ENCODE peak calls at places on chromosomes 2 and 18, in nine cellular contexts. One of them, this sample, is unnamed.
A peak's percentile ranks its signal among the peaks of the same experiment; 100 is the strongest.

GRCh38 chr2:63692002-63692606 is 103.3 kb downstream of the MDH1 start:
- DNase-seq in right lobe of liver: no peak
- DNase-seq in cardiac fibroblast: peak; percentile 79
- DNase-seq in AG04450: no peak
- DNase-seq in GM13976: peak; percentile 50
- DNase-seq in glutamatergic neuron: no peak
- DNase-seq in neural progenitor cell: peak; percentile 21
- DNase-seq in ovary: no peak
- DNase-seq in psoas muscle: no peak
- DNase-seq in this sample: peak; percentile 30

GRCh38 chr18:57803119-57803969 is at the start of gene ATP8B1:
- DNase-seq in right lobe of liver: peak; percentile 97
- DNase-seq in cardiac fibroblast: peak; percentile 77
- DNase-seq in AG04450: no peak
- DNase-seq in GM13976: peak; percentile 63
- DNase-seq in glutamatergic neuron: peak; percentile 62
- DNase-seq in neural progenitor cell: peak; percentile 79
- DNase-seq in ovary: peak; percentile 50
- DNase-seq in psoas muscle: peak; percentile 86
- DNase-seq in this sample: peak; percentile 24

GRCh38 chr2:65033178-65033577 is 23.0 kb upstream of the CEP68 start:
- DNase-seq in right lobe of liver: no peak
- DNase-seq in cardiac fibroblast: peak; percentile 29
- DNase-seq in AG04450: no peak
- DNase-seq in GM13976: no peak
- DNase-seq in glutamatergic neuron: no peak
- DNase-seq in neural progenitor cell: no peak
- DNase-seq in ovary: no peak
- DNase-seq in psoas muscle: no peak
- DNase-seq in this sample: peak; percentile 25

GRCh38 chr2:196131384-196131861 is 40.0 kb downstream of the STK17B start:
- DNase-seq in right lobe of liver: no peak
- DNase-seq in cardiac fibroblast: peak; percentile 77
- DNase-seq in AG04450: no peak
- DNase-seq in GM13976: no peak
- DNase-seq in glutamatergic neuron: no peak
- DNase-seq in neural progenitor cell: peak; percentile 24
- DNase-seq in ovary: no peak
- DNase-seq in psoas muscle: no peak
- DNase-seq in this sample: peak; percentile 83

GRCh38 chr2:210363261-210363660 is 48.3 kb upstream of the MYL1 start:
- DNase-seq in right lobe of liver: no peak
- DNase-seq in cardiac fibroblast: no peak
- DNase-seq in AG04450: no peak
- DNase-seq in GM13976: no peak
- DNase-seq in glutamatergic neuron: no peak
- DNase-seq in neural progenitor cell: no peak
- DNase-seq in ovary: no peak
- DNase-seq in psoas muscle: no peak
- DNase-seq in this sample: no peak

GRCh38 chr2:152038451-152038958 is 60.3 kb downstream of the CACNB4 start:
- DNase-seq in right lobe of liver: no peak
- DNase-seq in cardiac fibroblast: no peak
- DNase-seq in AG04450: no peak
- DNase-seq in GM13976: no peak
- DNase-seq in glutamatergic neuron: peak; percentile 28
- DNase-seq in neural progenitor cell: no peak
- DNase-seq in ovary: no peak
- DNase-seq in psoas muscle: peak; percentile 53
- DNase-seq in this sample: no peak

GRCh38 chr2:160087854-160088745 is 25.7 kb upstream of the PLA2R1 start:
- DNase-seq in right lobe of liver: no peak
- DNase-seq in cardiac fibroblast: peak; percentile 68
- DNase-seq in AG04450: no peak
- DNase-seq in GM13976: no peak
- DNase-seq in glutamatergic neuron: no peak
- DNase-seq in neural progenitor cell: peak; percentile 20
- DNase-seq in ovary: no peak
- DNase-seq in psoas muscle: no peak
- DNase-seq in this sample: peak; percentile 5

GRCh38 chr2:231567159-231567558 is 25.5 kb upstream of the TEX44 start:
- DNase-seq in right lobe of liver: no peak
- DNase-seq in cardiac fibroblast: no peak
- DNase-seq in AG04450: no peak
- DNase-seq in GM13976: no peak
- DNase-seq in glutamatergic neuron: no peak
- DNase-seq in neural progenitor cell: no peak
- DNase-seq in ovary: no peak
- DNase-seq in psoas muscle: no peak
- DNase-seq in this sample: no peak

GRCh38 chr2:56971383-56971974 is 787.7 kb downstream of the CCDC85A start:
- DNase-seq in right lobe of liver: no peak
- DNase-seq in cardiac fibroblast: no peak
- DNase-seq in AG04450: no peak
- DNase-seq in GM13976: no peak
- DNase-seq in glutamatergic neuron: no peak
- DNase-seq in neural progenitor cell: no peak
- DNase-seq in ovary: no peak
- DNase-seq in psoas muscle: no peak
- DNase-seq in this sample: no peak

GRCh38 chr2:100248971-100249370 is 73.3 kb downstream of the LONRF2 start:
- DNase-seq in right lobe of liver: no peak
- DNase-seq in cardiac fibroblast: no peak
- DNase-seq in AG04450: no peak
- DNase-seq in GM13976: no peak
- DNase-seq in glutamatergic neuron: no peak
- DNase-seq in neural progenitor cell: no peak
- DNase-seq in ovary: no peak
- DNase-seq in psoas muscle: no peak
- DNase-seq in this sample: no peak

GRCh38 chr2:101718993-101719571 is 21.6 kb downstream of the MAP4K4 start:
- DNase-seq in right lobe of liver: no peak
- DNase-seq in cardiac fibroblast: no peak
- DNase-seq in AG04450: no peak
- DNase-seq in GM13976: no peak
- DNase-seq in glutamatergic neuron: no peak
- DNase-seq in neural progenitor cell: no peak
- DNase-seq in ovary: no peak
- DNase-seq in psoas muscle: no peak
- DNase-seq in this sample: peak; percentile 82

GRCh38 chr2:194333091-194333490 is 1323.9 kb upstream of the SLC39A10 start:
- DNase-seq in right lobe of liver: no peak
- DNase-seq in cardiac fibroblast: no peak
- DNase-seq in AG04450: no peak
- DNase-seq in GM13976: no peak
- DNase-seq in glutamatergic neuron: no peak
- DNase-seq in neural progenitor cell: no peak
- DNase-seq in ovary: no peak
- DNase-seq in psoas muscle: no peak
- DNase-seq in this sample: no peak

GRCh38 chr2:95024960-95025405 is 525 bp upstream of the MAL start:
- DNase-seq in right lobe of liver: no peak
- DNase-seq in cardiac fibroblast: no peak
- DNase-seq in AG04450: no peak
- DNase-seq in GM13976: no peak
- DNase-seq in glutamatergic neuron: peak; percentile 69
- DNase-seq in neural progenitor cell: no peak
- DNase-seq in ovary: no peak
- DNase-seq in psoas muscle: no peak
- DNase-seq in this sample: peak; percentile 43

GRCh38 chr18:73888565-73888964 is 259.1 kb downstream of the FBXO15 start:
- DNase-seq in right lobe of liver: no peak
- DNase-seq in cardiac fibroblast: no peak
- DNase-seq in AG04450: no peak
- DNase-seq in GM13976: no peak
- DNase-seq in glutamatergic neuron: no peak
- DNase-seq in neural progenitor cell: no peak
- DNase-seq in ovary: no peak
- DNase-seq in psoas muscle: no peak
- DNase-seq in this sample: no peak

GRCh38 chr18:73887801-73888200 is 259.8 kb downstream of the FBXO15 start:
- DNase-seq in right lobe of liver: no peak
- DNase-seq in cardiac fibroblast: no peak
- DNase-seq in AG04450: no peak
- DNase-seq in GM13976: no peak
- DNase-seq in glutamatergic neuron: no peak
- DNase-seq in neural progenitor cell: no peak
- DNase-seq in ovary: no peak
- DNase-seq in psoas muscle: no peak
- DNase-seq in this sample: no peak

GRCh38 chr18:73895701-73896100 is 251.9 kb downstream of the FBXO15 start:
- DNase-seq in right lobe of liver: no peak
- DNase-seq in cardiac fibroblast: no peak
- DNase-seq in AG04450: no peak
- DNase-seq in GM13976: no peak
- DNase-seq in glutamatergic neuron: no peak
- DNase-seq in neural progenitor cell: no peak
- DNase-seq in ovary: no peak
- DNase-seq in psoas muscle: no peak
- DNase-seq in this sample: no peak

GRCh38 chr18:73893879-73894278 is 253.8 kb downstream of the FBXO15 start:
- DNase-seq in right lobe of liver: no peak
- DNase-seq in cardiac fibroblast: no peak
- DNase-seq in AG04450: no peak
- DNase-seq in GM13976: no peak
- DNase-seq in glutamatergic neuron: no peak
- DNase-seq in neural progenitor cell: no peak
- DNase-seq in ovary: no peak
- DNase-seq in psoas muscle: no peak
- DNase-seq in this sample: peak; percentile 29

GRCh38 chr18:73891572-73892421 is 255.8 kb downstream of the FBXO15 start:
- DNase-seq in right lobe of liver: no peak
- DNase-seq in cardiac fibroblast: no peak
- DNase-seq in AG04450: no peak
- DNase-seq in GM13976: peak; percentile 17
- DNase-seq in glutamatergic neuron: no peak
- DNase-seq in neural progenitor cell: peak; percentile 90
- DNase-seq in ovary: no peak
- DNase-seq in psoas muscle: no peak
- DNase-seq in this sample: peak; percentile 31
- TF ChIP-seq CTCF in right lobe of liver: no peak
- TF ChIP-seq CTCF in cardiac fibroblast: no peak
- TF ChIP-seq CTCF in AG04450: peak; percentile 13
- TF ChIP-seq CTCF in GM13976: no peak
- TF ChIP-seq CTCF in glutamatergic neuron: no peak
- TF ChIP-seq CTCF in neural progenitor cell: peak; percentile 57
- TF ChIP-seq CTCF in ovary: no peak
- TF ChIP-seq CTCF in psoas muscle: no peak
- TF ChIP-seq CTCF in this sample: no peak

GRCh38 chr18:23667114-23667513 is 4.4 kb upstream of the ANKRD29 start:
- DNase-seq in right lobe of liver: no peak
- DNase-seq in cardiac fibroblast: no peak
- DNase-seq in AG04450: no peak
- DNase-seq in GM13976: no peak
- DNase-seq in glutamatergic neuron: no peak
- DNase-seq in neural progenitor cell: no peak
- DNase-seq in ovary: no peak
- DNase-seq in psoas muscle: no peak
- DNase-seq in this sample: no peak
- TF ChIP-seq CTCF in right lobe of liver: no peak
- TF ChIP-seq CTCF in cardiac fibroblast: no peak
- TF ChIP-seq CTCF in AG04450: no peak
- TF ChIP-seq CTCF in GM13976: peak; percentile 11
- TF ChIP-seq CTCF in glutamatergic neuron: no peak
- TF ChIP-seq CTCF in neural progenitor cell: no peak
- TF ChIP-seq CTCF in ovary: no peak
- TF ChIP-seq CTCF in psoas muscle: no peak
- TF ChIP-seq CTCF in this sample: no peak

GRCh38 chr2:168712053-168712452 is 90.4 kb upstream of the NOSTRIN start:
- DNase-seq in right lobe of liver: no peak
- DNase-seq in cardiac fibroblast: no peak
- DNase-seq in AG04450: no peak
- DNase-seq in GM13976: peak; percentile 53
- DNase-seq in glutamatergic neuron: no peak
- DNase-seq in neural progenitor cell: peak; percentile 37
- DNase-seq in ovary: no peak
- DNase-seq in psoas muscle: no peak
- DNase-seq in this sample: no peak
- TF ChIP-seq CTCF in right lobe of liver: no peak
- TF ChIP-seq CTCF in cardiac fibroblast: peak; percentile 14
- TF ChIP-seq CTCF in AG04450: no peak
- TF ChIP-seq CTCF in GM13976: no peak
- TF ChIP-seq CTCF in glutamatergic neuron: no peak
- TF ChIP-seq CTCF in neural progenitor cell: peak; percentile 31
- TF ChIP-seq CTCF in ovary: no peak
- TF ChIP-seq CTCF in psoas muscle: no peak
- TF ChIP-seq CTCF in this sample: no peak

GRCh38 chr18:44686156-44686555 is 5.5 kb downstream of the SETBP1 start:
- DNase-seq in right lobe of liver: no peak
- DNase-seq in cardiac fibroblast: no peak
- DNase-seq in AG04450: no peak
- DNase-seq in GM13976: no peak
- DNase-seq in glutamatergic neuron: no peak
- DNase-seq in neural progenitor cell: no peak
- DNase-seq in ovary: no peak
- DNase-seq in psoas muscle: no peak
- DNase-seq in this sample: no peak
- TF ChIP-seq CTCF in right lobe of liver: no peak
- TF ChIP-seq CTCF in cardiac fibroblast: no peak
- TF ChIP-seq CTCF in AG04450: no peak
- TF ChIP-seq CTCF in GM13976: no peak
- TF ChIP-seq CTCF in glutamatergic neuron: no peak
- TF ChIP-seq CTCF in neural progenitor cell: no peak
- TF ChIP-seq CTCF in ovary: no peak
- TF ChIP-seq CTCF in psoas muscle: no peak
- TF ChIP-seq CTCF in this sample: no peak

This sample was measured in activated CD8-positive, alpha-beta T cell treated with anti-CD3 and anti-CD28 coated beads for 36 hours.